ENCODE peak calls at places on chromosomes 12 and 14, in seven cellular contexts. B is upper lobe of right lung, M is heart left ventricle, E is adrenal gland, P is uterus, I is IMR-90, T is stomach. G is an unnamed sample. For H3K4me1, the result is how much of the 10 kb centered on the place peaks cover.

GRCh38 chr12:132124766-132125425 is 19.2 kb downstream of the DDX51 start:
- DNase-seq in B (peak), M (no peak), E (no peak), P (no peak), I (no peak), T (no peak), G (no peak)

GRCh38 chr12:63420206-63420644 is 248.1 kb downstream of the DPY19L2 start:
- DNase-seq in B (no peak), M (no peak), E (peak), P (no peak), I (peak), T (peak), G (peak)

GRCh38 chr12:88062464-88062863 is 33.3 kb upstream of the C12orf50 start:
- DNase-seq in B (no peak), M (no peak), E (no peak), P (no peak), I (no peak), T (no peak), G (no peak)

GRCh38 chr12:57632898-57633825 is at the start of gene B4GALNT1:
- DNase-seq in B (peak), M (peak), E (peak), P (peak), I (peak), T (peak), G (peak)

GRCh38 chr14:95515080-95515489 is 1.4 kb downstream of the SYNE3 start:
- DNase-seq in B (no peak), M (peak), E (peak), P (no peak), I (no peak), T (no peak), G (no peak)

GRCh38 chr12:10069099-10069498 is 29.7 kb downstream of the CLEC1A start:
- DNase-seq in B (no peak), M (no peak), E (peak), P (no peak), I (peak), T (no peak), G (peak)

GRCh38 chr14:81517798-81518398 is 15.8 kb downstream of the SEL1L start:
- DNase-seq in B (peak), M (no peak), E (peak), P (peak), I (peak), T (no peak), G (no peak)

GRCh38 chr12:33566403-33566802 is 126.8 kb upstream of the SYT10 start:
- DNase-seq in B (no peak), M (no peak), E (no peak), P (no peak), I (no peak), T (no peak), G (no peak)

GRCh38 chr12:89038831-89039509 is 313.3 kb downstream of the DUSP6 start:
- DNase-seq in B (no peak), M (no peak), E (no peak), P (no peak), I (no peak), T (no peak), G (no peak)

GRCh38 chr14:102055181-102055901 is 31.5 kb downstream of the HSP90AA1 start:
- DNase-seq in B (no peak), M (no peak), E (no peak), P (no peak), I (peak), T (no peak), G (no peak)

GRCh38 chr12:51549637-51550036 is 41.4 kb upstream of the SCN8A start:
- DNase-seq in B (no peak), M (no peak), E (no peak), P (no peak), I (peak), T (no peak), G (no peak)

GRCh38 chr14:103624860-103625259 is 4.2 kb upstream of the KLC1 start:
- DNase-seq in B (peak), M (peak), E (peak), P (peak), I (peak), T (peak), G (peak)

GRCh38 chr12:123055281-123055766 is 74.8 kb downstream of the ARL6IP4 start:
- DNase-seq in B (no peak), M (peak), E (no peak), P (no peak), I (no peak), T (no peak), G (no peak)

GRCh38 chr12:74782086-74782485 is 244.5 kb downstream of the ATXN7L3B start:
- DNase-seq in B (no peak), M (no peak), E (no peak), P (no peak), I (no peak), T (no peak), G (no peak)

GRCh38 chr14:65478596-65478995 is 66.1 kb downstream of the FUT8 start:
- DNase-seq in B (no peak), M (no peak), E (no peak), P (no peak), I (peak), T (no peak), G (no peak)

GRCh38 chr14:33030406-33030805 is 91.7 kb downstream of the NPAS3 start:
- DNase-seq in B (no peak), M (no peak), E (no peak), P (no peak), I (no peak), T (no peak), G (no peak)

GRCh38 chr12:9796346-9796745 is 30.9 kb upstream of the KLRF1 start:
- DNase-seq in B (no peak), M (no peak), E (no peak), P (no peak), I (no peak), T (no peak), G (no peak)

GRCh38 chr14:50062438-50063039 is 53.8 kb downstream of the VCPKMT start:
- DNase-seq in B (peak), M (no peak), E (peak), P (peak), I (peak), T (peak), G (peak)

GRCh38 chr14:105294142-105294597 is 6.6 kb downstream of the BRF1 start:
- DNase-seq in B (no peak), M (peak), E (peak), P (no peak), I (peak), T (no peak), G (no peak)

GRCh38 chr12:86496595-86496994 is 240.4 kb upstream of the MGAT4C start:
- DNase-seq in B (no peak), M (no peak), E (no peak), P (no peak), I (no peak), T (no peak), G (no peak)

GRCh38 chr12:76490763-76491162 is 68.8 kb downstream of the OSBPL8 start:
- DNase-seq in B (no peak), M (no peak), E (no peak), P (no peak), I (no peak), T (no peak), G (no peak)

GRCh38 chr12:59122784-59123183 is 202.5 kb upstream of the LRIG3 start:
- DNase-seq in B (no peak), M (no peak), E (no peak), P (no peak), I (no peak), T (no peak), G (no peak)

GRCh38 chr12:32444895-32445294 is 45.5 kb downstream of the FGD4 start:
- DNase-seq in B (no peak), M (no peak), E (no peak), P (no peak), I (peak), T (no peak), G (no peak)

GRCh38 chr12:57803317-57803893 is 15.1 kb downstream of the AVIL start:
- DNase-seq in B (peak), M (no peak), E (peak), P (peak), I (peak), T (peak), G (no peak)

GRCh38 chr14:34029921-34030334 is 79.1 kb upstream of the EGLN3 start:
- DNase-seq in B (no peak), M (peak), E (no peak), P (peak), I (no peak), T (peak), G (peak)

GRCh38 chr14:65356327-65356836 is 56.1 kb upstream of the FUT8 start:
- DNase-seq in B (no peak), M (no peak), E (no peak), P (no peak), I (peak), T (peak), G (no peak)

GRCh38 chr12:54689984-54690383 is 41.8 kb upstream of the DCD start:
- DNase-seq in B (no peak), M (no peak), E (no peak), P (no peak), I (no peak), T (no peak), G (no peak)

GRCh38 chr12:57476162-57476992 is 3.3 kb downstream of the ARHGAP9 start:
- DNase-seq in B (peak), M (no peak), E (no peak), P (no peak), I (no peak), T (peak), G (no peak)

GRCh38 chr12:105744659-105745058 is 394.1 kb downstream of the NUAK1 start:
- DNase-seq in B (no peak), M (no peak), E (no peak), P (no peak), I (no peak), T (no peak), G (no peak)

GRCh38 chr12:40921563-40922163 is 229.4 kb downstream of the CNTN1 start:
- DNase-seq in B (no peak), M (no peak), E (no peak), P (no peak), I (peak), T (no peak), G (no peak)

DNA sequence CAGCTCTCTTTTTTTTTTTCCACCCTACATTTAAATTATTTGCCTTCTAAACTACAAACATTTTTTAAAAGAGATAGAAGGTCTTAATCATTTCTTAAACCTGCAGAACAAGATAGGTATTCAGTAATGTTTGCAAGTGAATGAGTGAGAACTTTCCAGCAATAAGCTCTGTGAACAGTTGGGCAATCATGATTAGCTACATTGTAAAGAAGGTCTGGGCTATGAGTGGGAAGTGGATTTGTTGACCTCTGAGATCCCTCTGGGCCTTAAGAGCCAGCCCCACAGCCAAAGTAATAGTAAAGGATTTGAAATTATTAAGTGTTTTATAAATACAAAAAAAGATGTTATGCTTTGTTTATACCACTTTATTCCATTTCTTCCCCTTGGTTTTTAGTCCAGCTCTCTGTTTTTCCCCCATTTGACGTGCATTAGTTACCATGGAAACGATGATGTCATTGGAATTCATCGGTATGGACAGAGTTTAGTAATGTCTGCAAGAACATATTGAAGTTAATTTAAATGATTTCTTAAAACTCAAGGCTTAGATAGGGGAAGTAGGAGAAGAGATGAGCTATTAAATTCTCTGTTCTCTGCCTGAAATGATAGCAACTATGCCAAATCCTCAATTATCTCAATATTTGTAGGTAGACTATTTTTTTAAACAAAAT is 247.7 kb upstream of the ARHGAP5 start:
- DNase-seq in B (no peak), M (no peak), E (no peak), P (no peak), I (peak), T (no peak), G (peak)
- H3K27ac ChIP-seq in B (no peak), M (no peak), E (no peak), P (peak), I (no peak), T (no peak), G (no peak)

GRCh38 chr14:73754911-73755360 is 40.8 kb upstream of the PNMA1 start:
- DNase-seq in B (no peak), M (peak), E (peak), P (peak), I (peak), T (peak), G (no peak)
- H3K4me1 ChIP-seq in B (half or more), M (half or more), E (half or more), P (half or more), I (half or more), T (half or more), G (half or more)

DNA sequence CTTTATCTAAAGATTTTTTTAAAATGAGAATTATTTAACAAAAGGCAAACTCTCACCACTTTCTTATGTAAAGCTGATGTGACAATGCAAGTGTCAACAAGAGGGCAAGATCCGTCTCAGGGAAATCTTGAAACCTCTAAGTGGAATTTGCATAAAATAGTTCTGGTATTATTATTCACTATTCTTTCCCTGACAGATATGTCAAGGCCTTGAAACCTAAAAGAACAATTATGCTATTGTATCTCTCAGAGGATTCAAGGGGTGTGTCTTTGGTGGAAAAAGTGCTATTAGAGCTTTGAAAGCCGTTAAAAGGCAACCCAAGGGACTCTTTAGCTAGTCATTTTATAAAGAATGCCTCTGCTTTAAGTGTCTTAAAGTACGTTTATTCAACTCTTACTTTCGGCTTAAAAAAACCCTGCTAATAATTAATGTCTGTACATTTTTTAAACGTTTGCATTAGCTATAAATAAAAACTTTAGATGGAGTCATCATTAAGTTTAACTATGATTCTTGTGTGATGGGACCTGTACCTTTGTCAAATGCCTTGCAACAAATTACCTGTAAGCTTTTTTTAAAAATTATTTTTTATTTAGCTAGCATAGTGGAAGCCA is 585.5 kb downstream of the VRK1 start:
- DNase-seq in B (no peak), M (no peak), E (no peak), P (no peak), I (no peak), T (no peak), G (no peak)
- H3K27ac ChIP-seq in B (no peak), M (no peak), E (no peak), P (no peak), I (no peak), T (no peak), G (no peak)

GRCh38 chr14:59352951-59353350 is 112.2 kb downstream of the GPR135 start:
- DNase-seq in B (no peak), M (no peak), E (no peak), P (no peak), I (no peak), T (no peak), G (no peak)

GRCh38 chr14:59356783-59357182 is 108.4 kb downstream of the GPR135 start:
- DNase-seq in B (no peak), M (no peak), E (no peak), P (no peak), I (no peak), T (no peak), G (no peak)

GRCh38 chr14:59356298-59356697 is 108.9 kb downstream of the GPR135 start:
- DNase-seq in B (no peak), M (no peak), E (no peak), P (no peak), I (no peak), T (no peak), G (no peak)

GRCh38 chr14:59354666-59355065 is 110.5 kb downstream of the GPR135 start:
- DNase-seq in B (no peak), M (no peak), E (no peak), P (no peak), I (peak), T (no peak), G (no peak)

DNA sequence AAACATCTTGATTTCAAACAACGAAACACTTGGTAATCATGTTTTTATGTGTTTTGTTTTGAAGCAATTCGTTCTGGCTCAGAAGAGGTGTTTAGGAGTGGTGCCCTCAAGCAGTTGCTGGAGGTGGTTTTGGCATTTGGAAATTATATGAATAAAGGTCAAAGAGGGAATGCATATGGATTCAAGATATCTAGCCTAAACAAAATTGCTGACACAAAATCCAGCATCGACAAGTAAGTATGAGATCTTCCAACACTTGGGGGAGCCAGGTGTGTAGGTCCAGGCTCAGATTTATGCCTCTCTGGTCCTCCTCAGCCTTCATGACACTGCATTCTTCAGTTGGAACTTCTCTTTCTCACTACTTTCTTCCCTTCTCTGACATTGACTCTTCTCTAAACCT is 110.1 kb downstream of the GPR135 start:
- DNase-seq in B (no peak), M (no peak), E (no peak), P (no peak), I (no peak), T (no peak), G (no peak)
- H3K4me1 ChIP-seq in B (under half), M (under half), E (under half), P (under half), I (under half), T (under half), G (under half)

GRCh38 chr12:111975161-111975931 is 37.6 kb downstream of the TMEM116 start:
- DNase-seq in B (no peak), M (no peak), E (peak), P (no peak), I (peak), T (no peak), G (no peak)

GRCh38 chr12:111976860-111977259 is 36.1 kb downstream of the TMEM116 start:
- DNase-seq in B (no peak), M (no peak), E (no peak), P (no peak), I (no peak), T (no peak), G (no peak)

GRCh38 chr12:111980598-111980997 is 32.4 kb downstream of the TMEM116 start:
- DNase-seq in B (no peak), M (no peak), E (no peak), P (no peak), I (no peak), T (no peak), G (no peak)

GRCh38 chr12:111978545-111978944 is 34.4 kb downstream of the TMEM116 start:
- DNase-seq in B (no peak), M (no peak), E (no peak), P (no peak), I (no peak), T (no peak), G (no peak)

GRCh38 chr12:111976291-111976690 is 36.7 kb downstream of the TMEM116 start:
- DNase-seq in B (no peak), M (no peak), E (no peak), P (no peak), I (no peak), T (no peak), G (no peak)
- H3K27ac ChIP-seq in B (no peak), M (no peak), E (no peak), P (no peak), I (no peak), T (no peak), G (no peak)

GRCh38 chr14:61420326-61420725 is 98.9 kb downstream of the PRKCH start:
- DNase-seq in B (no peak), M (no peak), E (no peak), P (no peak), I (peak), T (no peak), G (peak)
- H3K4me1 ChIP-seq in B (half or more), M (under half), E (under half), P (under half), I (under half), T (under half), G (under half)

DNA sequence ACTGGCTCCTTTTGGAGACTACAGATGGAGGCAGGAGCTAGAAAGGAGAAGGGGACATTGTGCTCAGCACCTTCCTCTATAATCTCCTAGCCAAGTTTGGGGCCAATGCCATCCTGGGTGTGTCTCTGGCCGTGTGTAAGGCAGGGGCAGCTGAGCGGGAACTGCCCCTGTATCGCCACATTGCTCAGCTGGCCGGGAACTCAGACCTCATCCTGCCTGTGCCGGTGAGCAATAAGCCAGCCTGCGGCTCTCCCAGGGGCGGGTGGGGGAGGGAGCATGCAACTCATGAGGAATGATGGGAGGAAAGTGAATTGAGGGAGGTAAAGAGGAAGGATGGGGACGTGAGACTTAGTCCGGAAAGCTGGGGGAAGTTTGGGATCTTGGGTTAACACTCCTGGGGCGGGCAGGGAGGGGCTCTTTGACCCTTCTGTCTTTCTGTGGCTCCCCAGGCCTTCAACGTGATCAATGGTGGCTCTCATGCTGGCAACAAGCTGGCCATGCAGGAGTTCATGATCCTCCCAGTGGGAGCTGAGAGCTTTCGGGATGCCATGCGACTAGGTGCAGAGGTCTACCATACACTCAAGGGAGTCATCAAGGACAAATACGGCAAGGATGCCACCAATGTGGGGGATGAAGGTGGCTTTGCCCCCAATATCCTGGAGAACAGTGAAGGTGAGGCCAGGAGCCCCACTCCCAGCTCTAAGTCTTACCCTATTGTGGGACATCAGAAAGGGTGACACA is 3.3 kb downstream of the ENO2 start:
- DNase-seq in B (no peak), M (no peak), E (no peak), P (no peak), I (peak), T (no peak), G (no peak)
- H3K27ac ChIP-seq in B (no peak), M (no peak), E (no peak), P (no peak), I (no peak), T (no peak), G (no peak)

DNA sequence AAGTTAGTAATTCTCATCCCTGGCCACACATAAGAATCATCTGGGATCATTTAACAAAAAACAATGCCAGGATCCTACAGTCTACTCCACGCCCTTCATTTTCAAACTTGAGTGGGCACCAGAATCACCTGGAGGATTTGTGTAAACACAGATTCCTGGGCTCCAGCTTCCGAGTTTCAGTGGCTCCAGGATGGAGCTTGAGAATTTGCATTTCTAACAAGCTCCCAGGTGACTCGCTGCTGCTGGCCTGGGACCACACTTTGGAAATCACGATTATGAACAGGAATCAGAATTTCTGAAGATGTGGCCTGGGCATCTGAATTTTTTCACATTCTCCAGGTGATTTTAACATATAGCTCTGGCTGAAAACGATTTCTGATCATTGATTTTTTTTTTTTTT is 234.8 kb downstream of the CACNA1C start:
- DNase-seq in B (no peak), M (no peak), E (no peak), P (no peak), I (no peak), T (no peak), G (no peak)
- H3K4me1 ChIP-seq in B (under half), M (half or more), E (under half), P (under half), I (under half), T (under half), G (half or more)